ENCODE peak calls at places on chromosome 12, in four cellular contexts. One of them, this sample, is unnamed.

GRCh38 chr12:18907154-18907553 is 169.2 kb downstream of the CAPZA3 start:
- DNase-seq in fibroblast of mammary gland: no peak
- DNase-seq in MM.1S: no peak
- DNase-seq in A549: no peak
- DNase-seq in this sample: no peak

GRCh38 chr12:131894313-131894860 is at the start of gene ULK1:
- DNase-seq in fibroblast of mammary gland: peak
- DNase-seq in MM.1S: peak
- DNase-seq in A549: peak
- DNase-seq in this sample: peak

GRCh38 chr12:26297386-26298070 is 102.2 kb downstream of the SSPN start:
- DNase-seq in fibroblast of mammary gland: peak
- DNase-seq in MM.1S: no peak
- DNase-seq in A549: no peak
- DNase-seq in this sample: no peak

GRCh38 chr12:124792961-124793441 is 70.7 kb downstream of the SCARB1 start:
- DNase-seq in fibroblast of mammary gland: no peak
- DNase-seq in MM.1S: no peak
- DNase-seq in A549: no peak
- DNase-seq in this sample: no peak

GRCh38 chr12:122205590-122205925 is 2.0 kb downstream of the B3GNT4 start:
- DNase-seq in fibroblast of mammary gland: no peak
- DNase-seq in MM.1S: no peak
- DNase-seq in A549: no peak
- DNase-seq in this sample: no peak

GRCh38 chr12:6635375-6635855 is 344 bp downstream of the LPAR5 start:
- DNase-seq in fibroblast of mammary gland: no peak
- DNase-seq in MM.1S: no peak
- DNase-seq in A549: no peak
- DNase-seq in this sample: no peak

GRCh38 chr12:15276088-15276698 is 46.1 kb upstream of the PTPRO start:
- DNase-seq in fibroblast of mammary gland: peak
- DNase-seq in MM.1S: no peak
- DNase-seq in A549: peak
- DNase-seq in this sample: no peak

GRCh38 chr12:89676935-89677334 is 31.7 kb downstream of the ATP2B1 start:
- DNase-seq in fibroblast of mammary gland: no peak
- DNase-seq in MM.1S: no peak
- DNase-seq in A549: no peak
- DNase-seq in this sample: no peak

GRCh38 chr12:22100952-22101748 is 55.1 kb downstream of the CMAS start:
- DNase-seq in fibroblast of mammary gland: peak
- DNase-seq in MM.1S: peak
- DNase-seq in A549: peak
- DNase-seq in this sample: peak

GRCh38 chr12:22631863-22632463 is 7.0 kb downstream of the ETNK1 start:
- DNase-seq in fibroblast of mammary gland: peak
- DNase-seq in MM.1S: peak
- DNase-seq in A549: no peak
- DNase-seq in this sample: peak

GRCh38 chr12:122981587-122982493 is 1.4 kb downstream of the ARL6IP4 start:
- DNase-seq in fibroblast of mammary gland: no peak
- DNase-seq in MM.1S: no peak
- DNase-seq in A549: no peak
- DNase-seq in this sample: no peak

GRCh38 chr12:84842406-84843013 is 70.1 kb downstream of the SLC6A15 start:
- DNase-seq in fibroblast of mammary gland: peak
- DNase-seq in MM.1S: peak
- DNase-seq in A549: peak
- DNase-seq in this sample: peak

GRCh38 chr12:32211769-32212156 is 105.1 kb downstream of the BICD1 start:
- DNase-seq in fibroblast of mammary gland: no peak
- DNase-seq in MM.1S: no peak
- DNase-seq in A549: no peak
- DNase-seq in this sample: no peak

GRCh38 chr12:86193931-86194330 is 62.3 kb downstream of the MGAT4C start:
- DNase-seq in fibroblast of mammary gland: peak
- DNase-seq in MM.1S: no peak
- DNase-seq in A549: no peak
- DNase-seq in this sample: no peak

GRCh38 chr12:645563-646071 is 17.6 kb downstream of the NINJ2 start:
- DNase-seq in fibroblast of mammary gland: peak
- DNase-seq in MM.1S: no peak
- DNase-seq in A549: peak
- DNase-seq in this sample: no peak

GRCh38 chr12:30847259-30847658 is 79.3 kb upstream of the TSPAN11 start:
- DNase-seq in fibroblast of mammary gland: peak
- DNase-seq in MM.1S: peak
- DNase-seq in A549: peak
- DNase-seq in this sample: no peak

GRCh38 chr12:106794369-106794768 is 19.9 kb downstream of the RIC8B start:
- DNase-seq in fibroblast of mammary gland: no peak
- DNase-seq in MM.1S: no peak
- DNase-seq in A549: no peak
- DNase-seq in this sample: no peak

GRCh38 chr12:97275261-97276197 is 187.1 kb upstream of the RMST start:
- DNase-seq in fibroblast of mammary gland: no peak
- DNase-seq in MM.1S: no peak
- DNase-seq in A549: no peak
- DNase-seq in this sample: no peak

GRCh38 chr12:53974084-53975018 is at the start of gene HOTAIR:
- DNase-seq in fibroblast of mammary gland: no peak
- DNase-seq in MM.1S: no peak
- DNase-seq in A549: peak
- DNase-seq in this sample: no peak

GRCh38 chr12:30822385-30823139 is 67.8 kb upstream of the CAPRIN2 start:
- DNase-seq in fibroblast of mammary gland: peak
- DNase-seq in MM.1S: peak
- DNase-seq in A549: peak
- DNase-seq in this sample: peak

GRCh38 chr12:115199831-115200230 is 515.9 kb upstream of the TBX3 start:
- DNase-seq in fibroblast of mammary gland: peak
- DNase-seq in MM.1S: no peak
- DNase-seq in A549: no peak
- DNase-seq in this sample: no peak

GRCh38 chr12:25960176-25960575 is 1.7 kb downstream of the RASSF8 start:
- DNase-seq in fibroblast of mammary gland: peak
- DNase-seq in MM.1S: peak
- DNase-seq in A549: peak
- DNase-seq in this sample: no peak

GRCh38 chr12:70756118-70756517 is 118.9 kb upstream of the PTPRB start:
- DNase-seq in fibroblast of mammary gland: peak
- DNase-seq in MM.1S: no peak
- DNase-seq in A549: peak
- DNase-seq in this sample: no peak

GRCh38 chr12:132731574-132731973 is 20.9 kb downstream of the PGAM5 start:
- DNase-seq in fibroblast of mammary gland: no peak
- DNase-seq in MM.1S: no peak
- DNase-seq in A549: no peak
- DNase-seq in this sample: no peak

GRCh38 chr12:3310271-3311026 is 180.6 kb upstream of the PRMT8 start:
- DNase-seq in fibroblast of mammary gland: no peak
- DNase-seq in MM.1S: no peak
- DNase-seq in A549: no peak
- DNase-seq in this sample: no peak

GRCh38 chr12:86729798-86730197 is 473.6 kb upstream of the MGAT4C start:
- DNase-seq in fibroblast of mammary gland: no peak
- DNase-seq in MM.1S: no peak
- DNase-seq in A549: no peak
- DNase-seq in this sample: no peak

GRCh38 chr12:70686907-70687306 is 49.7 kb upstream of the PTPRB start:
- DNase-seq in fibroblast of mammary gland: no peak
- DNase-seq in MM.1S: no peak
- DNase-seq in A549: no peak
- DNase-seq in this sample: no peak

GRCh38 chr12:122999986-123000420 is 19.5 kb downstream of the ARL6IP4 start:
- DNase-seq in fibroblast of mammary gland: no peak
- DNase-seq in MM.1S: no peak
- DNase-seq in A549: no peak
- DNase-seq in this sample: no peak

GRCh38 chr12:57069522-57069921 is 9.1 kb downstream of the NEMP1 start:
- DNase-seq in fibroblast of mammary gland: peak
- DNase-seq in MM.1S: peak
- DNase-seq in A549: peak
- DNase-seq in this sample: peak

GRCh38 chr12:103780093-103780440 is 61.0 kb downstream of the NT5DC3 start:
- DNase-seq in fibroblast of mammary gland: peak
- DNase-seq in MM.1S: no peak
- DNase-seq in A549: no peak
- DNase-seq in this sample: no peak

GRCh38 chr12:103779410-103780092 is 61.5 kb downstream of the NT5DC3 start:
- DNase-seq in fibroblast of mammary gland: no peak
- DNase-seq in MM.1S: no peak
- DNase-seq in A549: no peak
- DNase-seq in this sample: no peak

GRCh38 chr12:103780992-103781391 is 60.0 kb downstream of the NT5DC3 start:
- DNase-seq in fibroblast of mammary gland: no peak
- DNase-seq in MM.1S: no peak
- DNase-seq in A549: no peak
- DNase-seq in this sample: no peak

GRCh38 chr12:103782399-103782798 is 58.6 kb downstream of the NT5DC3 start:
- DNase-seq in fibroblast of mammary gland: no peak
- DNase-seq in MM.1S: no peak
- DNase-seq in A549: no peak
- DNase-seq in this sample: no peak

DNA sequence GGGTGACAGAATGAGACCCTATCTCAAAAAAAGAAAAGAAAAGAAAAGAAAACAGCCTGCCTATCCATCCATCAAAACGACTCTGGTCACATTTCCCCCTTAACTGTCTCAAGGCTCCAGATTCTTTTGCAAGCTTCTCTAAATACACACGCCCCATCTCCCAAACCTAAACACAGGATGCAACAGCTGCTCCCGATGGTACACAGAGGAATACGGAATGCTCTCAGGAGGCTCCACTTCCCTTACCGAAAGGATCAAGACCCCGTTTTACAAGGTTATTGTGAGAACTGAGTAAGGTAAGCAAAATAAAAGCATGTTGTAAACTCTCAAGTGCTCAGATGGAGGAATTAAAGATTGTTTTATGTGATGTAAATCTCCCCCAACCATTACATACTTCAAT is 62.3 kb downstream of the NT5DC3 start:
- DNase-seq in fibroblast of mammary gland: no peak
- DNase-seq in MM.1S: no peak
- DNase-seq in A549: no peak
- DNase-seq in this sample: no peak
- H3K4me3 ChIP-seq in fibroblast of mammary gland: no peak
- H3K4me3 ChIP-seq in MM.1S: no peak
- H3K4me3 ChIP-seq in A549: no peak
- H3K4me3 ChIP-seq in this sample: no peak

GRCh38 chr12:45269407-45269741 is 53.5 kb downstream of the ANO6 start:
- DNase-seq in fibroblast of mammary gland: no peak
- DNase-seq in MM.1S: no peak
- DNase-seq in A549: no peak
- DNase-seq in this sample: no peak
- H3K4me3 ChIP-seq in fibroblast of mammary gland: no peak
- H3K4me3 ChIP-seq in MM.1S: no peak
- H3K4me3 ChIP-seq in A549: no peak
- H3K4me3 ChIP-seq in this sample: no peak

GRCh38 chr12:113248842-113249435 is 27.7 kb downstream of the TPCN1 start:
- DNase-seq in fibroblast of mammary gland: no peak
- DNase-seq in MM.1S: no peak
- DNase-seq in A549: no peak
- DNase-seq in this sample: no peak

GRCh38 chr12:113249546-113249945 is 28.3 kb downstream of the TPCN1 start:
- DNase-seq in fibroblast of mammary gland: no peak
- DNase-seq in MM.1S: no peak
- DNase-seq in A549: no peak
- DNase-seq in this sample: no peak

GRCh38 chr12:113246478-113247122 is 25.3 kb downstream of the TPCN1 start:
- DNase-seq in fibroblast of mammary gland: no peak
- DNase-seq in MM.1S: no peak
- DNase-seq in A549: no peak
- DNase-seq in this sample: no peak

GRCh38 chr12:113247123-113248045 is 26.1 kb downstream of the TPCN1 start:
- DNase-seq in fibroblast of mammary gland: peak
- DNase-seq in MM.1S: no peak
- DNase-seq in A549: no peak
- DNase-seq in this sample: no peak

DNA sequence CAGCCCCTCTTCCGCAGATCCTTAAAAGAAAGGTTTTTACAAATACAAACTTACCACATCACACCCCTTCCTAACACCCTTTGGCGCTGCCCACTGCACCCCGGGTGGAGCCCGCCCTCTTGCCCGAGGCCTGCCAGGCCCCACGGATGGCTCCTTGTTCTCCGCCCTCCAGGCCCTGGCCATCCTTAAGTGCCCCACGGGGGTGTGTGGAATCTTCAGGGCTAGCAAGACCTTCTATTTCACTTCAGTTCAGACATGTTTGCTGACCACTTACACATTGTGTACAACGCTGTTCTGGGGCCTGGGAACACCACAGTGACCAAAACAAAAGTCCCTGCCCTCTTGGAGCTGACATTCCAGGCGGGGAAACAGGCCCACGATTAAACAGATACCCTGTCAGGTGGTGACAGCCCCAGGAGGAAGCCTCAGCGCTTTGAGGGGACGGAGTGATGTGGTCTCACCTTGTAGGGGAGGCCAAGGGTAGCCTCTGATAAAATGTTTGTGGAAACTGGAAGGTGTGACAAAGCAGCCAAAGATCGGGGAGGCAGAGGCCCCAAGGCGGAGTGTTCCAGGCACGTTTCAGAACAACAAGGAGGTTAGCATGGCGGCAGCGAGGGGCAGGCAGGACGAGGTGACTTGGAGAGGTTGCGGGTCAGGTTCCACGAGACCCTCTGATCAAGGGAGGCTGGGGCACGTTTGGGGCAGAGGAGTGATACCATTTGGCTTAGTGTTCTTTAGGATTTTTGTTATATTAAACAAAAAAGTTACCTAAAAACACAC is 27.0 kb downstream of the TPCN1 start:
- DNase-seq in fibroblast of mammary gland: no peak
- DNase-seq in MM.1S: no peak
- DNase-seq in A549: no peak
- DNase-seq in this sample: no peak
- H3K4me3 ChIP-seq in fibroblast of mammary gland: no peak
- H3K4me3 ChIP-seq in MM.1S: no peak
- H3K4me3 ChIP-seq in A549: no peak
- H3K4me3 ChIP-seq in this sample: no peak

GRCh38 chr12:88083634-88084033 is 54.4 kb upstream of the C12orf50 start:
- DNase-seq in fibroblast of mammary gland: no peak
- DNase-seq in MM.1S: no peak
- DNase-seq in A549: no peak
- DNase-seq in this sample: no peak

GRCh38 chr12:88081247-88081646 is 52.0 kb upstream of the C12orf50 start:
- DNase-seq in fibroblast of mammary gland: no peak
- DNase-seq in MM.1S: no peak
- DNase-seq in A549: no peak
- DNase-seq in this sample: no peak

DNA sequence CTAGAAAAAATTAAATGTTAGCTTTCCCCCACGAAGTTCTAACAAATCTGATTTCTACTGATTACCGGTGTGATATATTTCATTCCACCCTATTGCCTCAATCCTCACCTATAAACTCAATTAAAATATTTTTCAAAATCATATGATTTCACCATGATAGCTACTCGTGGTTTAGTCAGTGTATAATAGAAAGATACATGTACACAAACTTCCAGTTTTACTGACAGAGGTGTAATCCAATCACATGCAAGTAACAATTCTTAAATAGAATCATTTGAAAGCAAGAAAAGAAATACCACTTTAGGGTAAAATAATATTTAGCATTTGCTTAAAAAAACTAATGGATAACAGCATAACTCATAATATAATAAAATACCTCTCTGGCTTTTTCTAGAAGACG is 55.0 kb upstream of the C12orf50 start:
- DNase-seq in fibroblast of mammary gland: no peak
- DNase-seq in MM.1S: no peak
- DNase-seq in A549: no peak
- DNase-seq in this sample: no peak
- H3K4me3 ChIP-seq in fibroblast of mammary gland: no peak
- H3K4me3 ChIP-seq in MM.1S: no peak
- H3K4me3 ChIP-seq in A549: no peak
- H3K4me3 ChIP-seq in this sample: no peak